ENCODE peak calls at places on chromosome 12, in nine cellular contexts. W, J, B, M, I, C, R, O and H are unnamed samples.

GRCh38 chr12:116434155-116435065 is 124.8 kb upstream of the MAP1LC3B2 start:
- DNase-seq in O (no peak), M (peak; percentile 88), C (no peak), J (no peak), R (peak; percentile 80), B (peak; percentile 91), I (peak; percentile 85), W (peak; percentile 89), H (no peak)

GRCh38 chr12:74490390-74491064 is 47.1 kb upstream of the ATXN7L3B start:
- DNase-seq in O (no peak), R (no peak), I (no peak), C (no peak), B (no peak), M (no peak), W (no peak), J (no peak), H (no peak)

GRCh38 chr12:103169-103981 is 36.8 kb downstream of the IQSEC3 start:
- DNase-seq in M (no peak), R (no peak), B (no peak), W (peak; percentile 59), C (no peak), O (no peak), I (no peak), J (peak; percentile 93), H (no peak)

GRCh38 chr12:95413576-95413975 is 60.4 kb upstream of the METAP2 start:
- DNase-seq in B (no peak), J (no peak), I (no peak), W (no peak), C (no peak), O (no peak), M (no peak), R (no peak), H (no peak)

GRCh38 chr12:51985136-51985835 is 21.5 kb upstream of the TAMALIN start:
- DNase-seq in I (no peak), J (no peak), C (no peak), O (no peak), W (no peak), B (no peak), M (no peak), R (no peak), H (no peak)

GRCh38 chr12:124884587-124885438 is 21.1 kb upstream of the SCARB1 start:
- DNase-seq in B (no peak), M (no peak), I (no peak), C (peak; percentile 78), O (peak; percentile 76), W (no peak), R (no peak), J (peak; percentile 99), H (no peak)

GRCh38 chr12:29517265-29517664 is 19.8 kb upstream of the OVCH1 start:
- DNase-seq in R (peak; percentile 23), J (no peak), W (no peak), M (peak; percentile 5), B (no peak), I (no peak), C (no peak), O (no peak), H (no peak)

GRCh38 chr12:116551151-116551550 is 8.0 kb upstream of the MAP1LC3B2 start:
- DNase-seq in O (no peak), C (no peak), J (no peak), B (no peak), I (no peak), W (no peak), R (no peak), M (no peak), H (no peak)

GRCh38 chr12:44053550-44054243 is 217.8 kb downstream of the TMEM117 start:
- DNase-seq in J (no peak), R (no peak), C (no peak), W (no peak), M (no peak), O (no peak), B (no peak), I (peak; percentile 6), H (no peak)

GRCh38 chr12:109433618-109434017 is 43.5 kb downstream of the KCTD10 start:
- DNase-seq in B (peak; percentile 18), O (no peak), R (no peak), C (no peak), I (no peak), J (no peak), W (peak; percentile 30), M (no peak), H (no peak)
- TF ChIP-seq CTCF in B (no peak), O (no peak), R (no peak), C (peak; percentile 34), I (peak; percentile 36), J (peak; percentile 41), W (peak; percentile 37), M (peak; percentile 40), H (no peak)

GRCh38 chr12:86917121-86917520 is 660.9 kb upstream of the MGAT4C start:
- DNase-seq in C (no peak), W (no peak), B (no peak), J (no peak), I (no peak), O (no peak), R (no peak), M (no peak), H (no peak)

GRCh38 chr12:86914716-86915115 is 658.5 kb upstream of the MGAT4C start:
- DNase-seq in J (no peak), B (no peak), I (no peak), O (no peak), C (no peak), M (peak; percentile 62), R (no peak), W (peak; percentile 45), H (peak; percentile 29)
- TF ChIP-seq CTCF in J (peak; percentile 13), B (no peak), I (peak; percentile 51), O (no peak), C (no peak), M (peak; percentile 67), R (no peak), W (peak; percentile 78), H (peak; percentile 52)

GRCh38 chr12:2160043-2160442 is 107.3 kb downstream of the CACNA1C start:
- DNase-seq in M (no peak), W (no peak), I (no peak), C (no peak), J (no peak), O (no peak), B (no peak), R (peak; percentile 17), H (no peak)
- TF ChIP-seq CTCF in M (no peak), W (no peak), I (no peak), C (no peak), J (no peak), O (no peak), B (no peak), R (no peak), H (no peak)

GRCh38 chr12:84512751-84513150 is 399.8 kb downstream of the SLC6A15 start:
- DNase-seq in C (no peak), R (no peak), O (no peak), M (no peak), W (no peak), J (no peak), B (no peak), I (no peak), H (no peak)
- TF ChIP-seq CTCF in C (no peak), R (no peak), O (no peak), M (no peak), W (no peak), J (no peak), B (no peak), I (no peak), H (no peak)

GRCh38 chr12:109995703-109996482 is at the start of gene GIT2:
- DNase-seq in I (peak; percentile 72), O (peak; percentile 96), W (peak; percentile 96), R (peak; percentile 92), B (peak; percentile 90), M (peak; percentile 98), J (peak; percentile 99), C (peak; percentile 95), H (peak; percentile 95)
- TF ChIP-seq CTCF in I (no peak), O (no peak), W (no peak), R (no peak), B (peak; percentile 30), M (no peak), J (peak; percentile 35), C (peak; percentile 7), H (no peak)

GRCh38 chr12:100163416-100164152 is 20.9 kb upstream of the BLTP3B start:
- DNase-seq in O (peak; percentile 83), M (peak; percentile 82), J (no peak), R (peak; percentile 77), I (peak; percentile 31), B (peak; percentile 38), W (peak; percentile 91), C (peak; percentile 70), H (peak; percentile 75)
- TF ChIP-seq CTCF in O (peak; percentile 28), M (peak; percentile 17), J (no peak), R (no peak), I (peak; percentile 44), B (no peak), W (peak; percentile 13), C (peak; percentile 18), H (peak; percentile 16)